ENCODE peak calls at places on chromosomes 13 and 19, in five cellular contexts. One of them, this sample, is unnamed.

GRCh38 chr19:38730731-38731589 is 13.3 kb downstream of the CAPN12 start:
- DNase-seq in stimulated activated CD4-positive, alpha-beta T cell treated with anti-CD3 and anti-CD28 coated beads, TNF-alpha, amount 100 ng/mL, for 1 hour: no peak
- DNase-seq in breast epithelium: no peak
- DNase-seq in non-pigmented ciliary epithelial cell: no peak
- DNase-seq in central memory CD4-positive, alpha-beta T cell: no peak
- DNase-seq in this sample: no peak

GRCh38 chr19:49338023-49338677 is 2.9 kb downstream of the CD37 start:
- DNase-seq in stimulated activated CD4-positive, alpha-beta T cell treated with anti-CD3 and anti-CD28 coated beads, TNF-alpha, amount 100 ng/mL, for 1 hour: no peak
- DNase-seq in breast epithelium: peak; percentile 51
- DNase-seq in non-pigmented ciliary epithelial cell: no peak
- DNase-seq in central memory CD4-positive, alpha-beta T cell: no peak
- DNase-seq in this sample: no peak

GRCh38 chr13:107992542-107992941 is 222.8 kb downstream of the LIG4 start:
- DNase-seq in stimulated activated CD4-positive, alpha-beta T cell treated with anti-CD3 and anti-CD28 coated beads, TNF-alpha, amount 100 ng/mL, for 1 hour: no peak
- DNase-seq in breast epithelium: no peak
- DNase-seq in non-pigmented ciliary epithelial cell: no peak
- DNase-seq in central memory CD4-positive, alpha-beta T cell: no peak
- DNase-seq in this sample: no peak

GRCh38 chr13:75857291-75857690 is 221.2 kb downstream of the LMO7 start:
- DNase-seq in stimulated activated CD4-positive, alpha-beta T cell treated with anti-CD3 and anti-CD28 coated beads, TNF-alpha, amount 100 ng/mL, for 1 hour: no peak
- DNase-seq in breast epithelium: no peak
- DNase-seq in non-pigmented ciliary epithelial cell: no peak
- DNase-seq in central memory CD4-positive, alpha-beta T cell: no peak
- DNase-seq in this sample: no peak

GRCh38 chr13:102771298-102772041 is 2.1 kb downstream of the TEX30 start:
- DNase-seq in stimulated activated CD4-positive, alpha-beta T cell treated with anti-CD3 and anti-CD28 coated beads, TNF-alpha, amount 100 ng/mL, for 1 hour: no peak
- DNase-seq in breast epithelium: no peak
- DNase-seq in non-pigmented ciliary epithelial cell: no peak
- DNase-seq in central memory CD4-positive, alpha-beta T cell: no peak
- DNase-seq in this sample: no peak

GRCh38 chr19:41997121-41997850 is 3.3 kb upstream of the ATP1A3 start:
- DNase-seq in stimulated activated CD4-positive, alpha-beta T cell treated with anti-CD3 and anti-CD28 coated beads, TNF-alpha, amount 100 ng/mL, for 1 hour: no peak
- DNase-seq in breast epithelium: no peak
- DNase-seq in non-pigmented ciliary epithelial cell: no peak
- DNase-seq in central memory CD4-positive, alpha-beta T cell: peak; percentile 21
- DNase-seq in this sample: no peak

GRCh38 chr19:12983561-12984142 is 11.6 kb upstream of the NFIX start:
- DNase-seq in stimulated activated CD4-positive, alpha-beta T cell treated with anti-CD3 and anti-CD28 coated beads, TNF-alpha, amount 100 ng/mL, for 1 hour: peak; percentile 52
- DNase-seq in breast epithelium: peak; percentile 78
- DNase-seq in non-pigmented ciliary epithelial cell: no peak
- DNase-seq in central memory CD4-positive, alpha-beta T cell: peak; percentile 79
- DNase-seq in this sample: no peak

GRCh38 chr13:97946951-97947588 is 6.4 kb upstream of the IPO5 start:
- DNase-seq in stimulated activated CD4-positive, alpha-beta T cell treated with anti-CD3 and anti-CD28 coated beads, TNF-alpha, amount 100 ng/mL, for 1 hour: no peak
- DNase-seq in breast epithelium: no peak
- DNase-seq in non-pigmented ciliary epithelial cell: peak; percentile 72
- DNase-seq in central memory CD4-positive, alpha-beta T cell: no peak
- DNase-seq in this sample: peak; percentile 51

GRCh38 chr13:80497007-80497406 is 156.1 kb upstream of the SPRY2 start:
- DNase-seq in stimulated activated CD4-positive, alpha-beta T cell treated with anti-CD3 and anti-CD28 coated beads, TNF-alpha, amount 100 ng/mL, for 1 hour: no peak
- DNase-seq in breast epithelium: no peak
- DNase-seq in non-pigmented ciliary epithelial cell: no peak
- DNase-seq in central memory CD4-positive, alpha-beta T cell: no peak
- DNase-seq in this sample: no peak

GRCh38 chr13:102800145-102801041 is 1.5 kb downstream of the BIVM start:
- DNase-seq in stimulated activated CD4-positive, alpha-beta T cell treated with anti-CD3 and anti-CD28 coated beads, TNF-alpha, amount 100 ng/mL, for 1 hour: peak; percentile 38
- DNase-seq in breast epithelium: peak; percentile 63
- DNase-seq in non-pigmented ciliary epithelial cell: no peak
- DNase-seq in central memory CD4-positive, alpha-beta T cell: peak; percentile 76
- DNase-seq in this sample: no peak

GRCh38 chr13:50873481-50873880 is 30.0 kb upstream of the DLEU7 start:
- DNase-seq in stimulated activated CD4-positive, alpha-beta T cell treated with anti-CD3 and anti-CD28 coated beads, TNF-alpha, amount 100 ng/mL, for 1 hour: no peak
- DNase-seq in breast epithelium: no peak
- DNase-seq in non-pigmented ciliary epithelial cell: no peak
- DNase-seq in central memory CD4-positive, alpha-beta T cell: no peak
- DNase-seq in this sample: no peak

GRCh38 chr13:110716235-110716505 is 2.7 kb downstream of the ING1 start:
- DNase-seq in stimulated activated CD4-positive, alpha-beta T cell treated with anti-CD3 and anti-CD28 coated beads, TNF-alpha, amount 100 ng/mL, for 1 hour: no peak
- DNase-seq in breast epithelium: no peak
- DNase-seq in non-pigmented ciliary epithelial cell: no peak
- DNase-seq in central memory CD4-positive, alpha-beta T cell: peak; percentile 15
- DNase-seq in this sample: no peak

This sample was measured in BJ.